ENCODE peak calls at places on chromosomes 5 and 9, in six cellular contexts. One of them, this sample, is unnamed.

GRCh38 chr9:3894764-3895163 is 369.0 kb upstream of the RFX3 start:
- DNase-seq in tibial nerve: no peak
- DNase-seq in right lobe of liver: no peak
- DNase-seq in Peyer's patch: no peak
- DNase-seq in CD4-positive, CD25-positive, alpha-beta regulatory T cell: no peak
- DNase-seq in neural progenitor cell: no peak
- DNase-seq in this sample: no peak

GRCh38 chr5:140546851-140547507 is 483 bp upstream of the EIF4EBP3 start:
- DNase-seq in tibial nerve: no peak
- DNase-seq in right lobe of liver: no peak
- DNase-seq in Peyer's patch: no peak
- DNase-seq in CD4-positive, CD25-positive, alpha-beta regulatory T cell: no peak
- DNase-seq in neural progenitor cell: no peak
- DNase-seq in this sample: no peak

GRCh38 chr5:61286446-61287132 is 45.5 kb upstream of the ZSWIM6 start:
- DNase-seq in tibial nerve: no peak
- DNase-seq in right lobe of liver: no peak
- DNase-seq in Peyer's patch: no peak
- DNase-seq in CD4-positive, CD25-positive, alpha-beta regulatory T cell: no peak
- DNase-seq in neural progenitor cell: no peak
- DNase-seq in this sample: no peak

GRCh38 chr5:34538026-34538672 is 118.0 kb upstream of the RAI14 start:
- DNase-seq in tibial nerve: no peak
- DNase-seq in right lobe of liver: no peak
- DNase-seq in Peyer's patch: no peak
- DNase-seq in CD4-positive, CD25-positive, alpha-beta regulatory T cell: no peak
- DNase-seq in neural progenitor cell: no peak
- DNase-seq in this sample: no peak

GRCh38 chr9:113998529-113999255 is 79.4 kb downstream of the AMBP start:
- DNase-seq in tibial nerve: no peak
- DNase-seq in right lobe of liver: peak; percentile 50
- DNase-seq in Peyer's patch: no peak
- DNase-seq in CD4-positive, CD25-positive, alpha-beta regulatory T cell: no peak
- DNase-seq in neural progenitor cell: peak; percentile 29
- DNase-seq in this sample: no peak

GRCh38 chr9:11735391-11735790 is 957.8 kb upstream of the TYRP1 start:
- DNase-seq in tibial nerve: no peak
- DNase-seq in right lobe of liver: no peak
- DNase-seq in Peyer's patch: no peak
- DNase-seq in CD4-positive, CD25-positive, alpha-beta regulatory T cell: no peak
- DNase-seq in neural progenitor cell: no peak
- DNase-seq in this sample: no peak

GRCh38 chr5:141641634-141642278 is 5.0 kb downstream of the RELL2 start:
- DNase-seq in tibial nerve: no peak
- DNase-seq in right lobe of liver: no peak
- DNase-seq in Peyer's patch: no peak
- DNase-seq in CD4-positive, CD25-positive, alpha-beta regulatory T cell: peak; percentile 46
- DNase-seq in neural progenitor cell: no peak
- DNase-seq in this sample: no peak

GRCh38 chr9:125758986-125759811 is 12.0 kb downstream of the PBX3 start:
- DNase-seq in tibial nerve: no peak
- DNase-seq in right lobe of liver: no peak
- DNase-seq in Peyer's patch: no peak
- DNase-seq in CD4-positive, CD25-positive, alpha-beta regulatory T cell: no peak
- DNase-seq in neural progenitor cell: peak; percentile 45
- DNase-seq in this sample: no peak

GRCh38 chr5:110757118-110757729 is 18.4 kb downstream of the SLC25A46 start:
- DNase-seq in tibial nerve: no peak
- DNase-seq in right lobe of liver: no peak
- DNase-seq in Peyer's patch: no peak
- DNase-seq in CD4-positive, CD25-positive, alpha-beta regulatory T cell: peak; percentile 67
- DNase-seq in neural progenitor cell: peak; percentile 50
- DNase-seq in this sample: peak; percentile 33

GRCh38 chr5:142450419-142450818 is 125.6 kb upstream of the SPRY4 start:
- DNase-seq in tibial nerve: no peak
- DNase-seq in right lobe of liver: no peak
- DNase-seq in Peyer's patch: no peak
- DNase-seq in CD4-positive, CD25-positive, alpha-beta regulatory T cell: no peak
- DNase-seq in neural progenitor cell: no peak
- DNase-seq in this sample: no peak

GRCh38 chr9:8429768-8430167 is 630.2 kb upstream of the DMAC1 start:
- DNase-seq in tibial nerve: no peak
- DNase-seq in right lobe of liver: no peak
- DNase-seq in Peyer's patch: no peak
- DNase-seq in CD4-positive, CD25-positive, alpha-beta regulatory T cell: peak; percentile 80
- DNase-seq in neural progenitor cell: no peak
- DNase-seq in this sample: no peak

GRCh38 chr5:88691945-88692868 is 190.8 kb downstream of the MEF2C start:
- DNase-seq in tibial nerve: no peak
- DNase-seq in right lobe of liver: no peak
- DNase-seq in Peyer's patch: no peak
- DNase-seq in CD4-positive, CD25-positive, alpha-beta regulatory T cell: no peak
- DNase-seq in neural progenitor cell: peak; percentile 57
- DNase-seq in this sample: no peak

GRCh38 chr5:88692979-88693932 is 189.7 kb downstream of the MEF2C start:
- DNase-seq in tibial nerve: no peak
- DNase-seq in right lobe of liver: no peak
- DNase-seq in Peyer's patch: no peak
- DNase-seq in CD4-positive, CD25-positive, alpha-beta regulatory T cell: no peak
- DNase-seq in neural progenitor cell: no peak
- DNase-seq in this sample: no peak

GRCh38 chr5:88695232-88695631 is 187.8 kb downstream of the MEF2C start:
- DNase-seq in tibial nerve: no peak
- DNase-seq in right lobe of liver: no peak
- DNase-seq in Peyer's patch: no peak
- DNase-seq in CD4-positive, CD25-positive, alpha-beta regulatory T cell: no peak
- DNase-seq in neural progenitor cell: no peak
- DNase-seq in this sample: no peak

GRCh38 chr5:88690619-88691560 is 192.1 kb downstream of the MEF2C start:
- DNase-seq in tibial nerve: no peak
- DNase-seq in right lobe of liver: peak; percentile 74
- DNase-seq in Peyer's patch: peak; percentile 54
- DNase-seq in CD4-positive, CD25-positive, alpha-beta regulatory T cell: peak; percentile 71
- DNase-seq in neural progenitor cell: peak; percentile 89
- DNase-seq in this sample: peak; percentile 43

GRCh38 chr5:88694087-88694703 is 188.8 kb downstream of the MEF2C start:
- DNase-seq in tibial nerve: no peak
- DNase-seq in right lobe of liver: no peak
- DNase-seq in Peyer's patch: no peak
- DNase-seq in CD4-positive, CD25-positive, alpha-beta regulatory T cell: no peak
- DNase-seq in neural progenitor cell: no peak
- DNase-seq in this sample: no peak
- H3K27me3 ChIP-seq in tibial nerve: peaks cover 98% of the 10 kb centered on the region
- H3K27me3 ChIP-seq in right lobe of liver: peaks cover 75% of the 10 kb centered on the region
- H3K27me3 ChIP-seq in Peyer's patch: no peaks in the 10 kb centered on the region
- H3K27me3 ChIP-seq in CD4-positive, CD25-positive, alpha-beta regulatory T cell: peaks cover 50% of the 10 kb centered on the region
- H3K27me3 ChIP-seq in neural progenitor cell: peaks cover 100% of the 10 kb centered on the region
- H3K27me3 ChIP-seq in this sample: peaks cover 15% of the 10 kb centered on the region

DNA sequence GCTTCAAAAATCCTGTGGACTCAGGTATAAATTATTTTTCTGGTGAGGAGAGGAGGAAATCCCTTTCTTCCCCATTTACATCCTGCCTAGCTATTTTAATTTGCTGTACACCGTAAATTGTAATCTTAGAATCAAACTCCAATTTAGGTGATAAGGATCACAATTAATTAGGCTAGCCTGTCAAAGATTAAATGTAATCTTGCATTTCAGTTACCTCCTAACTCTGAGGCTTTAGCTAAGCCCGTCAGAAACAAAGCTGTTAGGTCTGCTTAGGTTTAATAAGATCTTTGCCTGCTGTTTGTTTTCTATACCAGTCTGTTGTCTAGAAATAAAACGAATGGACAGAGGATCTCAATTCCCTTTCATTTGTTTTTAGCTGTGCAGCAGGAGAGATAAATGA is 51.5 kb downstream of the PIK3R1 start:
- DNase-seq in tibial nerve: no peak
- DNase-seq in right lobe of liver: no peak
- DNase-seq in Peyer's patch: no peak
- DNase-seq in CD4-positive, CD25-positive, alpha-beta regulatory T cell: no peak
- DNase-seq in neural progenitor cell: peak; percentile 35
- DNase-seq in this sample: no peak
- H3K4me3 ChIP-seq in tibial nerve: no peak overlapping the region
- H3K4me3 ChIP-seq in right lobe of liver: no peak overlapping the region
- H3K4me3 ChIP-seq in Peyer's patch: no peak overlapping the region
- H3K4me3 ChIP-seq in CD4-positive, CD25-positive, alpha-beta regulatory T cell: peak overlapping the region; percentile 49
- H3K4me3 ChIP-seq in neural progenitor cell: no peak overlapping the region
- H3K4me3 ChIP-seq in this sample: no peak overlapping the region

DNA sequence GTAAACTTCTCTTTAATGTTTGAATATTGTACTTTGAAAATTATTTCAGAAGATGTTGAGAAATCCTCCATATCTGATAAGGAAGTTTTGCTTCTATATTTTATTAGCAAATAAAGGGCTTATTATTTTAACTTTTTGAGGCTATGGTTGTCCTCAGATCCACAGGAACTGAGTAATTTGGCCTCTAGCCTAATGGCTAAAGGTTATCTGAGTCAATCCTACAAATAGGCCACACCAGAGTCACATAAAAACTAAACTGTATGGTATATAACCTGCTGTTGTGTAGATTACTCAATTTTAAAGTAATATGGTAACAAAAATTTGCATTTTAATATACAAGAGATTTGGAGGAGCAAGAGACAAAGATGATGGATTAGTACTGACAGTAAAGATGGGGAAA is 549.2 kb upstream of the GRAMD2B start:
- DNase-seq in tibial nerve: no peak
- DNase-seq in right lobe of liver: no peak
- DNase-seq in Peyer's patch: no peak
- DNase-seq in CD4-positive, CD25-positive, alpha-beta regulatory T cell: no peak
- DNase-seq in neural progenitor cell: no peak
- DNase-seq in this sample: no peak
- H3K27me3 ChIP-seq in tibial nerve: no peaks in the 10 kb centered on the region
- H3K27me3 ChIP-seq in right lobe of liver: no peaks in the 10 kb centered on the region
- H3K27me3 ChIP-seq in Peyer's patch: no peaks in the 10 kb centered on the region
- H3K27me3 ChIP-seq in CD4-positive, CD25-positive, alpha-beta regulatory T cell: no peaks in the 10 kb centered on the region
- H3K27me3 ChIP-seq in neural progenitor cell: no peaks in the 10 kb centered on the region
- H3K27me3 ChIP-seq in this sample: no peaks in the 10 kb centered on the region

DNA sequence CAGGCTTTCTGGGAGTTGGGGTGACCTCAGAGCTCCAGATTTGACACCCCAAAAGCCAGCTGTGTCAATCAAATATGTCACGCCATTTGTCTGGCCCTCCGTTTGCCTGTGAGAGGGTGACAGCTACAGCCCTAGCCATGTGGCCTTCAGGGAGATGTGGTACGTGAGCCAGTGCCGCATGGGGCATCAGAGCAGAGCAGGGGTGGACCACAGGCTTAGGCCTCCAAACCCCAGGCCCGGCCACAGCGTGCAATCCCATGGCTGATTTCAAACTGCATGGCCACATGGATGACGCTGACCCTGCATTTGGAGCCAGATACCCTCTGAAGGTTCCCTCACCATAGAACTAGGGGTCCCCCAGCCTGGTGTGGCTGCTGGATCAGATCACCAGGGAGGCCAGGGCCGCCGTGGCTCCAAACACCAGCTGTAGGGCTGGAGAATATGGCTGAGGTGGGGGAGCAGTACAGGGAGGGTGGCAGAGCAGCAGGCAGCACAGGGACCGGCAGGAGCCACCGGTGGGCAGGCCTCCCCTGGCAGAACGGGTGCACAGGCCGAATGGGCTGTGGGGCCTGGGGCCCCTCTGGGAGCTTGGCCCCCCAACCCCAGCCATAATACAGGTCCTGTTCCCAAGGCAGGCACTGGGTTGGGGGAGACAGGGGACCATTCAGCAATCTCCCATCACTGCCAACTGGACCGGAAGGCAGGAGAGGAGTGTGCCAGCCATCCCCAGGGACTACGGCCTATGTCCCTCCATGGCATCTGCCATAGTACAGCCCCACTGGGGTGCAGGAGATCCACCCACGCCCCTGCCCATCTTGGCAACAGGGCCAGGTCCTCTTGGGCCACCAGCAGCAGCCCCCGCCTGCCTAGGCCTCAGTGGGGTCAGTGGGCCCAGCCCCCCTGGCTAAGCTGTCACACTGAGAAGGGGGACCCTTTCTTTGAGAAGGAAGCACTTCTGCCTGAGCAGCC is 1.5 kb downstream of the SAPCD2 start:
- DNase-seq in tibial nerve: no peak
- DNase-seq in right lobe of liver: no peak
- DNase-seq in Peyer's patch: no peak
- DNase-seq in CD4-positive, CD25-positive, alpha-beta regulatory T cell: no peak
- DNase-seq in neural progenitor cell: no peak
- DNase-seq in this sample: no peak
- H3K4me3 ChIP-seq in tibial nerve: no peak overlapping the region
- H3K4me3 ChIP-seq in right lobe of liver: no peak overlapping the region
- H3K4me3 ChIP-seq in Peyer's patch: no peak overlapping the region
- H3K4me3 ChIP-seq in CD4-positive, CD25-positive, alpha-beta regulatory T cell: no peak overlapping the region
- H3K4me3 ChIP-seq in neural progenitor cell: peak overlapping the region; percentile 72
- H3K4me3 ChIP-seq in this sample: no peak overlapping the region